ENCODE peak calls at places on chromosomes 3 and 15, in nine cellular contexts. J is fibroblast of lung; P is fibroblast of the conjunctiva; B is progenitor cell of endocrine pancreas; X is stimulated activated CD8-positive, alpha-beta memory T cell treated with anti-CD3 and anti-CD28 coated beads, Interleukin-7, amount 100 ng/mL, for 1 hour; V is K562; H is mesenchymal stem cell; U is foreskin fibroblast; T is non-pigmented ciliary epithelial cell. C is an unnamed sample.

GRCh38 chr15:77819271-77819806 is 186.6 kb upstream of the LINGO1 start:
- DNase-seq in J (no peak), P (no peak), B (peak), X (no peak), V (no peak), H (no peak), U (no peak), T (no peak), C (no peak)

GRCh38 chr3:36373084-36373483 is 7.2 kb upstream of the STAC start:
- DNase-seq in J (peak), P (peak), B (no peak), X (no peak), V (no peak), H (peak), U (peak), T (no peak), C (no peak)

GRCh38 chr3:143657391-143657790 is 190.9 kb downstream of the SLC9A9 start:
- DNase-seq in J (no peak), P (peak), B (no peak), X (no peak), V (no peak), H (peak), U (peak), T (no peak), C (no peak)

GRCh38 chr3:25424238-25425013 is 3.6 kb upstream of the RARB start:
- DNase-seq in J (peak), P (no peak), B (no peak), X (no peak), V (no peak), H (peak), U (peak), T (no peak), C (no peak)

GRCh38 chr3:168973206-168973605 is 690.3 kb downstream of the MECOM start:
- DNase-seq in J (peak), P (no peak), B (no peak), X (no peak), V (no peak), H (no peak), U (peak), T (no peak), C (no peak)

GRCh38 chr15:73934281-73934680 is 8.0 kb downstream of the LOXL1 start:
- DNase-seq in J (no peak), P (no peak), B (no peak), X (no peak), V (no peak), H (no peak), U (no peak), T (no peak), C (no peak)

GRCh38 chr15:77107531-77108355 is 36.8 kb upstream of the TSPAN3 start:
- DNase-seq in J (peak), P (peak), B (peak), X (peak), V (peak), H (peak), U (peak), T (peak), C (no peak)

GRCh38 chr3:132726341-132726823 is 4.2 kb upstream of the NPHP3 start:
- DNase-seq in J (peak), P (no peak), B (no peak), X (no peak), V (peak), H (peak), U (peak), T (no peak), C (no peak)

GRCh38 chr3:64916937-64917336 is 229.1 kb upstream of the ADAMTS9 start:
- DNase-seq in J (no peak), P (no peak), B (no peak), X (no peak), V (peak), H (peak), U (no peak), T (no peak), C (no peak)

GRCh38 chr15:82539690-82540054 is 585 bp downstream of the RPS17 start:
- DNase-seq in J (no peak), P (no peak), B (no peak), X (no peak), V (peak), H (no peak), U (no peak), T (no peak), C (no peak)

GRCh38 chr15:28876131-28876844 is 9.5 kb upstream of the APBA2 start:
- DNase-seq in J (no peak), P (no peak), B (no peak), X (no peak), V (no peak), H (no peak), U (no peak), T (no peak), C (no peak)

GRCh38 chr3:156535162-156535627 is 19.7 kb downstream of the SSR3 start:
- DNase-seq in J (peak), P (peak), B (no peak), X (no peak), V (peak), H (peak), U (peak), T (peak), C (no peak)

GRCh38 chr3:128360705-128361271 is 105.9 kb downstream of the DNAJB8 start:
- DNase-seq in J (peak), P (no peak), B (no peak), X (no peak), V (no peak), H (no peak), U (no peak), T (no peak), C (no peak)

GRCh38 chr3:127518456-127519081 is 72.0 kb downstream of the TPRA1 start:
- DNase-seq in J (no peak), P (no peak), B (no peak), X (no peak), V (no peak), H (no peak), U (no peak), T (no peak), C (no peak)

GRCh38 chr15:57859130-57859685 is 152.7 kb downstream of the POLR2M start:
- DNase-seq in J (no peak), P (no peak), B (no peak), X (no peak), V (no peak), H (no peak), U (no peak), T (no peak), C (no peak)

GRCh38 chr15:41811432-41812195 is 16.3 kb upstream of the JMJD7 start:
- DNase-seq in J (peak), P (peak), B (peak), X (peak), V (peak), H (peak), U (peak), T (no peak), C (no peak)

GRCh38 chr3:33034601-33035000 is 62.3 kb downstream of the GLB1 start:
- DNase-seq in J (no peak), P (no peak), B (no peak), X (no peak), V (no peak), H (no peak), U (no peak), T (no peak), C (no peak)

GRCh38 chr3:4290272-4290893 is 12.8 kb upstream of the SETMAR start:
- DNase-seq in J (peak), P (peak), B (peak), X (no peak), V (peak), H (peak), U (peak), T (no peak), C (no peak)

GRCh38 chr3:170485696-170486095 is 67.0 kb downstream of the CLDN11 start:
- DNase-seq in J (no peak), P (no peak), B (no peak), X (no peak), V (no peak), H (no peak), U (no peak), T (no peak), C (no peak)

GRCh38 chr3:11995061-11995460 is 9.1 kb upstream of the SYN2 start:
- DNase-seq in J (no peak), P (no peak), B (no peak), X (no peak), V (no peak), H (no peak), U (no peak), T (no peak), C (no peak)

GRCh38 chr3:186225603-186226002 is 116.7 kb upstream of the ETV5 start:
- DNase-seq in J (no peak), P (no peak), B (no peak), X (no peak), V (no peak), H (no peak), U (peak), T (no peak), C (no peak)

GRCh38 chr15:85141601-85142185 is 160.0 kb downstream of the PDE8A start:
- DNase-seq in J (peak), P (no peak), B (no peak), X (no peak), V (no peak), H (peak), U (peak), T (no peak), C (no peak)

GRCh38 chr3:66423791-66424190 is 77.0 kb downstream of the LRIG1 start:
- DNase-seq in J (peak), P (no peak), B (no peak), X (no peak), V (no peak), H (peak), U (peak), T (no peak), C (no peak)

GRCh38 chr15:39885099-39885777 is 34.8 kb downstream of the GPR176 start:
- DNase-seq in J (no peak), P (no peak), B (no peak), X (no peak), V (no peak), H (no peak), U (no peak), T (no peak), C (no peak)

GRCh38 chr3:9704343-9705322 is 1.0 kb downstream of the CPNE9 start:
- DNase-seq in J (peak), P (no peak), B (peak), X (no peak), V (peak), H (peak), U (peak), T (no peak), C (peak)

GRCh38 chr15:43930079-43930478 is 103.3 kb downstream of the WDR76 start:
- DNase-seq in J (peak), P (no peak), B (no peak), X (no peak), V (no peak), H (no peak), U (peak), T (no peak), C (no peak)

GRCh38 chr15:27797765-27798164 is 301.4 kb downstream of the OCA2 start:
- DNase-seq in J (no peak), P (no peak), B (no peak), X (no peak), V (no peak), H (no peak), U (no peak), T (no peak), C (no peak)

GRCh38 chr15:98513428-98513991 is 134.8 kb upstream of the IGF1R start:
- DNase-seq in J (no peak), P (no peak), B (no peak), X (no peak), V (no peak), H (no peak), U (no peak), T (no peak), C (no peak)

GRCh38 chr3:56744016-56744415 is 57.7 kb downstream of the ARHGEF3 start:
- DNase-seq in J (no peak), P (no peak), B (no peak), X (no peak), V (no peak), H (no peak), U (no peak), T (no peak), C (no peak)

GRCh38 chr3:33940149-33940548 is 141.7 kb downstream of the PDCD6IP start:
- DNase-seq in J (peak), P (no peak), B (no peak), X (no peak), V (peak), H (no peak), U (peak), T (no peak), C (no peak)

GRCh38 chr3:31173118-31173718 is 278.8 kb upstream of the GADL1 start:
- DNase-seq in J (no peak), P (no peak), B (no peak), X (no peak), V (no peak), H (no peak), U (no peak), T (no peak), C (no peak)

GRCh38 chr3:98812851-98813374 is 49.8 kb downstream of the ST3GAL6 start:
- DNase-seq in J (peak), P (peak), B (no peak), X (no peak), V (peak), H (peak), U (no peak), T (no peak), C (no peak)

GRCh38 chr3:36893137-36893557 is 51.7 kb downstream of the TRANK1 start:
- DNase-seq in J (peak), P (no peak), B (no peak), X (no peak), V (peak), H (peak), U (peak), T (peak), C (no peak)

GRCh38 chr15:81752149-81752942 is 293.5 kb downstream of the MEX3B start:
- DNase-seq in J (peak), P (peak), B (no peak), X (no peak), V (peak), H (peak), U (peak), T (no peak), C (no peak)

GRCh38 chr3:73433681-73434080 is 191.1 kb downstream of the PDZRN3 start:
- DNase-seq in J (no peak), P (no peak), B (no peak), X (no peak), V (no peak), H (peak), U (no peak), T (no peak), C (no peak)

GRCh38 chr3:70360985-70361384 is 48.5 kb upstream of the MDFIC2 start:
- DNase-seq in J (peak), P (peak), B (no peak), X (no peak), V (no peak), H (peak), U (peak), T (peak), C (no peak)

GRCh38 chr3:36923523-36923943 is 21.3 kb downstream of the TRANK1 start:
- DNase-seq in J (no peak), P (no peak), B (no peak), X (no peak), V (no peak), H (no peak), U (no peak), T (no peak), C (no peak)

GRCh38 chr3:187545391-187545790 is 124.8 kb downstream of the SST start:
- DNase-seq in J (no peak), P (no peak), B (no peak), X (no peak), V (no peak), H (no peak), U (no peak), T (no peak), C (no peak)